ENCODE peak calls at places on chromosomes 5 and 9, in ten cellular contexts. C, O, B, A, R, Y, U, F, S and K are unnamed samples.

GRCh38 chr5:96247097-96247675 is 185.9 kb downstream of the PCSK1 start:
- DNase-seq in A (peak), F (peak), S (no peak), O (no peak), Y (no peak), U (peak), B (peak), C (no peak), R (peak), K (no peak)

GRCh38 chr5:108380531-108381021 is 1.3 kb downstream of the FBXL17 start:
- DNase-seq in S (peak), R (peak), A (peak), O (peak), Y (peak), C (peak), U (peak), B (peak), F (peak), K (peak)

GRCh38 chr9:136244116-136244775 is 1.4 kb downstream of the QSOX2 start:
- DNase-seq in B (peak), A (no peak), O (no peak), R (no peak), C (no peak), U (no peak), F (no peak), Y (no peak), S (no peak), K (no peak)

GRCh38 chr9:87816041-87816440 is 66.6 kb upstream of the SPATA31E1 start:
- DNase-seq in F (peak), U (peak), A (no peak), R (peak), S (no peak), Y (no peak), C (no peak), B (peak), O (no peak), K (no peak)

GRCh38 chr5:150513375-150514309 is 5.7 kb downstream of the NDST1 start:
- DNase-seq in A (no peak), F (no peak), U (no peak), S (no peak), Y (no peak), B (no peak), O (no peak), C (no peak), R (no peak), K (no peak)

GRCh38 chr9:88590558-88591146 is 55.7 kb downstream of the NXNL2 start:
- DNase-seq in A (no peak), C (no peak), O (no peak), F (no peak), R (no peak), U (no peak), Y (no peak), B (no peak), S (no peak), K (no peak)

GRCh38 chr9:127336708-127337352 is 60.1 kb upstream of the SLC2A8 start:
- DNase-seq in Y (peak), A (peak), B (peak), R (peak), S (peak), O (peak), C (peak), U (peak), F (peak), K (no peak)

GRCh38 chr5:114360816-114361723 is 800 bp upstream of the KCNN2 start:
- DNase-seq in Y (no peak), O (peak), F (no peak), B (peak), U (peak), A (peak), R (no peak), S (no peak), C (no peak), K (no peak)

GRCh38 chr5:147857302-147858129 is 21.0 kb upstream of the SCGB3A2 start:
- DNase-seq in Y (peak), B (peak), F (peak), O (peak), R (peak), C (peak), S (peak), U (peak), A (peak), K (no peak)

GRCh38 chr5:140469259-140469658 is 67.6 kb downstream of the ANKHD1 start:
- DNase-seq in C (no peak), B (no peak), R (no peak), Y (no peak), F (no peak), U (no peak), S (no peak), A (no peak), O (no peak), K (no peak)

GRCh38 chr5:1312993-1313833 is 18.3 kb upstream of the TERT start:
- DNase-seq in B (peak), F (no peak), U (no peak), S (no peak), C (peak), R (no peak), A (no peak), Y (peak), O (peak), K (peak)

GRCh38 chr5:15752886-15753285 is 252.9 kb downstream of the FBXL7 start:
- DNase-seq in F (peak), B (peak), U (peak), A (no peak), S (peak), C (no peak), R (peak), Y (peak), O (peak), K (no peak)

GRCh38 chr5:173611706-173612105 is 4.7 kb downstream of the BOD1 start:
- DNase-seq in Y (no peak), O (no peak), S (no peak), B (no peak), A (no peak), U (no peak), C (no peak), R (no peak), F (no peak), K (no peak)

GRCh38 chr9:80437825-80438224 is 866.1 kb downstream of the TLE4 start:
- DNase-seq in B (no peak), Y (no peak), A (no peak), S (no peak), U (no peak), R (no peak), C (no peak), F (no peak), O (no peak), K (no peak)

GRCh38 chr5:104084896-104085295 is 522.3 kb upstream of the NUDT12 start:
- DNase-seq in B (no peak), A (no peak), O (no peak), F (no peak), R (no peak), S (no peak), C (no peak), U (no peak), Y (no peak), K (no peak)

GRCh38 chr9:70427161-70427945 is 12.9 kb upstream of the KLF9 start:
- DNase-seq in Y (peak), S (no peak), R (peak), A (no peak), C (no peak), F (peak), B (peak), O (no peak), U (peak), K (no peak)

GRCh38 chr9:89719202-89719601 is 114.4 kb downstream of the GADD45G start:
- DNase-seq in S (no peak), F (no peak), C (no peak), Y (no peak), U (no peak), B (no peak), O (no peak), A (no peak), R (no peak), K (no peak)

GRCh38 chr9:3553076-3553765 is 27.4 kb upstream of the RFX3 start:
- DNase-seq in C (no peak), F (no peak), U (no peak), B (no peak), S (no peak), R (no peak), O (no peak), A (no peak), Y (no peak), K (no peak)

GRCh38 chr5:150801117-150801927 is 22.8 kb downstream of the SMIM3 start:
- DNase-seq in R (peak), O (no peak), A (peak), B (peak), U (peak), F (no peak), S (no peak), C (peak), Y (no peak), K (no peak)

GRCh38 chr9:37619806-37620205 is 27.4 kb upstream of the TOMM5 start:
- DNase-seq in R (no peak), B (no peak), F (no peak), A (no peak), U (no peak), C (no peak), S (no peak), Y (no peak), O (no peak), K (no peak)

GRCh38 chr5:85132269-85132668 is 747.6 kb upstream of the EDIL3 start:
- DNase-seq in Y (no peak), A (peak), B (peak), C (no peak), R (no peak), F (no peak), U (peak), O (no peak), S (no peak), K (no peak)

GRCh38 chr9:3696368-3696767 is 170.6 kb upstream of the RFX3 start:
- DNase-seq in F (no peak), R (no peak), A (no peak), Y (no peak), S (no peak), U (no peak), B (no peak), O (no peak), C (no peak), K (no peak)

GRCh38 chr9:96048116-96048953 is 172.8 kb downstream of the ERCC6L2 start:
- DNase-seq in U (no peak), C (no peak), S (no peak), A (no peak), B (no peak), R (peak), Y (no peak), F (peak), O (no peak), K (no peak)

GRCh38 chr5:168356592-168356991 is 65.1 kb downstream of the WWC1 start:
- DNase-seq in U (no peak), R (no peak), A (no peak), F (no peak), C (no peak), S (no peak), B (no peak), Y (peak), O (no peak), K (no peak)

GRCh38 chr5:102834438-102834964 is 79.4 kb downstream of the PAM start:
- DNase-seq in Y (no peak), S (no peak), B (no peak), F (no peak), A (no peak), R (no peak), C (no peak), O (no peak), U (no peak), K (no peak)

GRCh38 chr5:11564716-11565115 is 339.5 kb downstream of the CTNND2 start:
- DNase-seq in C (no peak), U (no peak), O (no peak), F (no peak), Y (no peak), B (no peak), R (no peak), S (no peak), A (no peak), K (no peak)

GRCh38 chr5:131386779-131387178 is 122.9 kb downstream of the CDC42SE2 start:
- DNase-seq in Y (no peak), R (peak), F (peak), U (peak), A (no peak), O (no peak), C (no peak), B (no peak), S (no peak), K (no peak)

GRCh38 chr9:14797442-14797841 is 74.9 kb upstream of the CER1 start:
- DNase-seq in F (no peak), O (no peak), C (no peak), U (no peak), R (peak), A (peak), S (no peak), B (peak), Y (no peak), K (no peak)

GRCh38 chr5:5313081-5313736 is 109.3 kb upstream of the ICE1 start:
- DNase-seq in F (no peak), C (no peak), A (no peak), U (peak), B (no peak), O (no peak), Y (no peak), S (no peak), R (no peak), K (no peak)

GRCh38 chr5:16382047-16382446 is 83.6 kb downstream of the ZNF622 start:
- DNase-seq in O (no peak), Y (no peak), B (no peak), U (no peak), S (no peak), F (no peak), A (no peak), C (no peak), R (no peak), K (no peak)

GRCh38 chr5:175385691-175386360 is 58.2 kb downstream of the DRD1 start:
- DNase-seq in C (no peak), Y (no peak), R (no peak), F (no peak), A (no peak), O (no peak), S (no peak), B (no peak), U (peak), K (no peak)

GRCh38 chr9:108186996-108187395 is 668.8 kb downstream of the ACTL7B start:
- DNase-seq in R (peak), U (peak), A (no peak), B (peak), Y (peak), O (peak), F (peak), C (peak), S (peak), K (no peak)

GRCh38 chr5:137415231-137415681 is 83.9 kb downstream of the SPOCK1 start:
- DNase-seq in O (no peak), A (peak), C (no peak), R (peak), Y (no peak), U (peak), S (no peak), B (peak), F (peak), K (no peak)

GRCh38 chr5:16504571-16504970 is 39.0 kb upstream of the ZNF622 start:
- DNase-seq in A (no peak), R (no peak), C (no peak), S (no peak), Y (no peak), B (no peak), U (no peak), F (no peak), O (no peak), K (no peak)

GRCh38 chr5:126998201-126998631 is 32.1 kb downstream of the MARCHF3 start:
- DNase-seq in C (no peak), B (peak), F (peak), S (no peak), O (no peak), U (peak), Y (no peak), A (no peak), R (peak), K (no peak)

GRCh38 chr5:169893010-169893409 is 87.3 kb downstream of the INSYN2B start:
- DNase-seq in C (no peak), S (no peak), Y (no peak), O (no peak), F (no peak), B (no peak), U (no peak), A (no peak), R (no peak), K (no peak)
- TF ChIP-seq CTCF in C (no peak), S (no peak), Y (no peak), O (no peak), F (no peak), B (no peak), U (no peak), A (no peak), R (no peak), K (no peak)

DNA sequence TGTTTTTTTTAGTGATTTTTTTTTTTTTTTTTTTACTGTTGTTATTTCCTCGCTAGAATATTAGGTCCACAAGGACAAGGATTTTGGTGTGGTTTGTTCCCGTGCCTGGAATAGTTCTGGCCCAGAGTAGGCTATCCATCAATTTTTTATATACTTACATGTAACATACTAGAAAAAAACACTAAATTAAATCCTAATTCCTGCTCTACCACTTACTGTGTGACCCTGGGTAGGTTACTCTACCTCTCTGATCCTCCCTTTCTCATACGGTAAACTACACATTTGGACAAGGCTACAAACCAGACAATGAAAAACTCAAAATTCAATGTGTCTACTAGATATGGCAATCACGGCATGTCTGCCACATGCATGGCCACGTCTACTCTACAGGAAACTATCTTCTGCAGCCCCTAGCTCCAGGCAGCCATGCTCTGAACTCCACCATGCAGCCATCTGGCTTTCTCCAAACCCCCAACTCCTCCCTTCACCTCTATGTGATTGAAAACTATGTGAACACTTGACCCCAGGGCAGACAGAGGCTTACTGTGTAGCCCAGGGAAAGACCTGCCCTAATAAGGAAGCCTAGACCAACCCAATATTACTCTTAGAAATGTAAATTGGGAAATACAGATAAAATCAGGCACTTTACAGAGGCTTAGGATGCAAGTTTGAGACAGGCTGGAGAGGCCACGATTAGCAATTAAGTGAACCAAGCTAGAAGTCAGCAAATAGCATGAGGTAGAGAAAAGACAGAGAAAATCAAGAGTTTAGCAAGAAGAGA is 141.5 kb upstream of the ABCA1 start:
- DNase-seq in C (no peak), B (no peak), A (no peak), Y (no peak), F (no peak), R (no peak), U (no peak), S (no peak), O (no peak), K (no peak)
- TF ChIP-seq CTCF in C (no peak), B (no peak), A (no peak), Y (no peak), F (no peak), R (no peak), U (no peak), S (no peak), O (no peak), K (no peak)

GRCh38 chr5:41270423-41271251 is 57.3 kb upstream of the C6 start:
- DNase-seq in R (peak), Y (peak), F (peak), O (peak), S (no peak), B (peak), C (peak), U (peak), A (peak), K (no peak)
- TF ChIP-seq CTCF in R (peak), Y (peak), F (peak), O (peak), S (peak), B (peak), C (peak), U (peak), A (peak), K (no peak)

DNA sequence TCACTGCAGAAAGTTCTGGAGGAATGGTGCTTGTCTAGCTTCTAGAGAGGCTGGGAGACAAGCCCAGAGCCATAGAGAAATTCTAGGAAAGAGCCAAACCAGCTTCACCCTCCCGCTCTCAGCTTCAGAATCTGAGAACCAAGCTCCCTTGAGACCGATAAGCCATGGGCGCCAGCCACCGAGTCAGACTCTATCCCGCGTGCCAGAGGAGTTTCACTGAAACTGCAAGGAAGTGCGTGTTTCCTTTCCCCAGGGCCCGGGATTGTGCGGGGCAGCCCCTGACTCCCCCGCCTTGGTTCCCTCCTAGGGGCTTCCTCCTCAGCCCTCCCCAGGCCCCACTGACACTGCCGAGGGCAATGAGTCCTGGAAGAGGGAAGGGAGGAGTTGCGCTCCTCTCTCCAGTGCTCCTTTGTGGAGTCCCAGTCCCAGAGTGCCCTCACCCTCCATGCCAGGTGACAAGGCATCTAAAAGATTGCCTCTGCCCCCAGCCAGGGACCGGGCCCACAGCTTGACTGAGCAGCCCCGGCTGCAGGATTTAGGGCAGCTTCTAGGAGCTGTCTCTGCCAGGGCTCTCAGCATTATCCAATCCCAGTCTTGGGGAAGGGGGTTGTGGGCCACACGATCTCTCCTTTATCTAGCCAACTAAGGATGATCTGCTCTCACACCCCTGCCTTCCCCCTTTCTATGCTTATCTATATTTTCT is 18.4 kb upstream of the TCF7 start:
- DNase-seq in C (no peak), O (no peak), F (peak), B (no peak), R (peak), S (no peak), U (no peak), Y (no peak), A (no peak), K (no peak)
- TF ChIP-seq CTCF in C (no peak), O (no peak), F (no peak), B (no peak), R (no peak), S (no peak), U (no peak), Y (no peak), A (no peak), K (no peak)

GRCh38 chr5:121867403-121867802 is 15.7 kb downstream of the FTMT start:
- DNase-seq in C (no peak), R (no peak), S (no peak), O (no peak), B (no peak), U (no peak), F (no peak), A (no peak), Y (no peak), K (no peak)
- TF ChIP-seq CTCF in C (no peak), R (no peak), S (no peak), O (no peak), B (no peak), U (no peak), F (no peak), A (no peak), Y (no peak), K (no peak)